ENCODE peak calls at places on chromosomes 5 and 9, in seven cellular contexts. Y, G, C, T, Z, E and Q are unnamed samples.

GRCh38 chr9:88174324-88174723 is 36.0 kb upstream of the SPATA31C2 start:
- DNase-seq in Y (no peak), G (no peak), Z (no peak), T (no peak), E (no peak), C (no peak), Q (no peak)

GRCh38 chr9:5838884-5839571 is 6.1 kb upstream of the ERMP1 start:
- DNase-seq in G (no peak), Z (no peak), E (peak; percentile 96), T (peak; percentile 77), C (no peak), Y (peak; percentile 52), Q (peak; percentile 58)

GRCh38 chr9:70421272-70422180 is 7.1 kb upstream of the KLF9 start:
- DNase-seq in G (no peak), Z (no peak), T (no peak), Y (no peak), C (peak; percentile 48), E (no peak), Q (peak; percentile 41)

GRCh38 chr5:318931-319601 is 2.4 kb upstream of the AHRR start:
- DNase-seq in G (no peak), E (peak; percentile 10), Y (no peak), Z (no peak), T (no peak), C (no peak), Q (no peak)

GRCh38 chr5:133238426-133239205 is 186.8 kb downstream of the HSPA4 start:
- DNase-seq in Y (no peak), E (no peak), C (no peak), G (no peak), Z (no peak), T (no peak), Q (no peak)

GRCh38 chr5:27708579-27708978 is 670.2 kb upstream of the CDH9 start:
- DNase-seq in Z (no peak), G (no peak), Y (no peak), E (no peak), C (no peak), T (no peak), Q (no peak)

GRCh38 chr5:23257656-23258055 is 249.8 kb upstream of the PRDM9 start:
- DNase-seq in G (no peak), Z (no peak), T (no peak), Y (no peak), E (no peak), C (no peak), Q (no peak)

GRCh38 chr9:87518702-87519335 is 21.2 kb downstream of the DAPK1 start:
- DNase-seq in E (no peak), G (no peak), C (no peak), Z (no peak), T (no peak), Y (peak; percentile 30), Q (no peak)

GRCh38 chr5:154092356-154092755 is 53.6 kb downstream of the MFAP3 start:
- DNase-seq in G (no peak), Z (no peak), Y (no peak), T (no peak), E (no peak), C (no peak), Q (peak; percentile 68)

GRCh38 chr9:133727876-133728441 is 10.2 kb downstream of the SARDH start:
- DNase-seq in T (no peak), Y (peak; percentile 47), C (no peak), G (no peak), E (no peak), Z (no peak), Q (no peak)

GRCh38 chr9:105053209-105053652 is 125.3 kb upstream of the ABCA1 start:
- DNase-seq in T (no peak), Y (no peak), Z (no peak), C (no peak), E (no peak), G (peak; percentile 15), Q (no peak)

GRCh38 chr5:109016300-109016699 is 268.6 kb downstream of the FER start:
- DNase-seq in T (no peak), G (no peak), Z (no peak), C (no peak), E (peak; percentile 20), Y (no peak), Q (no peak)

GRCh38 chr9:121902483-121903135 is 190.5 kb downstream of the TTLL11 start:
- DNase-seq in Y (no peak), C (no peak), G (peak; percentile 15), Z (no peak), T (no peak), E (no peak), Q (no peak)

GRCh38 chr5:127785098-127785927 is 82.1 kb downstream of the CCDC192 start:
- DNase-seq in T (no peak), E (no peak), Z (no peak), C (no peak), Y (no peak), G (peak; percentile 16), Q (no peak)

DNA sequence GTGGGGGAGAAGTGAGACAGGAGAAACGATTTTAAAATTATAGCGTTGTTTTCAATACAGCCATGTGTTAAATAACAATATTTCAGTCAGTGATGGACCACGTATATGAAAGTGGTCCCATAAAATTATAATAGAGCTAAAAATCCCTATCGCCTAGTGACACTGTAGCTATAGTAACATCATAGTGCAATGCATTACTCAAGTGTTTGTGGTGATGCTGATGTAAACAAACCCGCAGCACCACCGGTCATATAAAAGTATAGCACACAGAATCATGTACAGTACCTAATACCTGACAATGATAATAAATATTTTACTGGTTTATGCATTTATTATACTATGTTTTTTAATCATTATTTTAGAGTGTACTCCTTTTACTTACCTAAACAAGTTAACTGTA is 407.4 kb upstream of the SEMA6A start:
- DNase-seq in Z (no peak), C (no peak), Y (no peak), G (no peak), E (no peak), T (no peak), Q (no peak)
- TF ChIP-seq POLR2AphosphoS5 in Z (no peak), C (no peak), Y (no peak), G (no peak), E (no peak), T (no peak), Q (no peak)

GRCh38 chr9:111852291-111852690 is 44.3 kb upstream of the UGCG start:
- DNase-seq in G (no peak), C (no peak), E (no peak), Y (no peak), Z (no peak), T (no peak), Q (no peak)
- TF ChIP-seq EZH2 in G (no peak), C (no peak), E (no peak), Y (no peak), Z (no peak), T (no peak), Q (no peak)

DNA sequence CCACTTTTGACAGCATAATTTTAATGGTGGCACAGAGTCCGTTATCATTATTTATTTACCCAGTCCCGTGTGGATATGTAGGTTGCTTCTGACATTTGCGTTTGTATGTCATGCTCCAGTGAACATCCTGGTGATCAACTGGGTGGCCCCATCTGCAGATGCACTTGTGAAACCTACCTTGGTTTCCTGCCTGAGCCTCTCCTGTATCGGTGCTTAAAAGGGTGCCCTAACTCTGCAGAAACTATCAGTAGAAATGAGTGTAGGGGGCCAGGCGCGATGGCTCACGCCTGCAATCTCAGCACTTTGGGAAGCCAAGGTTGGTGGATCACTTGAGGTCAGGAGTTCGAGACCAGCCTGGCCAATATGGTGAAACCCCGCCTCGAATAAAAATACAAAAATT is 92.1 kb upstream of the IER5L start:
- DNase-seq in Z (no peak), E (no peak), T (no peak), C (no peak), Y (no peak), G (peak; percentile 93), Q (no peak)
- H3K27ac ChIP-seq in Z (no peak overlapping the region), E (no peak overlapping the region), T (no peak overlapping the region), C (no peak overlapping the region), Y (no peak overlapping the region), G (peak overlapping the region; percentile 75), Q (no peak overlapping the region)

DNA sequence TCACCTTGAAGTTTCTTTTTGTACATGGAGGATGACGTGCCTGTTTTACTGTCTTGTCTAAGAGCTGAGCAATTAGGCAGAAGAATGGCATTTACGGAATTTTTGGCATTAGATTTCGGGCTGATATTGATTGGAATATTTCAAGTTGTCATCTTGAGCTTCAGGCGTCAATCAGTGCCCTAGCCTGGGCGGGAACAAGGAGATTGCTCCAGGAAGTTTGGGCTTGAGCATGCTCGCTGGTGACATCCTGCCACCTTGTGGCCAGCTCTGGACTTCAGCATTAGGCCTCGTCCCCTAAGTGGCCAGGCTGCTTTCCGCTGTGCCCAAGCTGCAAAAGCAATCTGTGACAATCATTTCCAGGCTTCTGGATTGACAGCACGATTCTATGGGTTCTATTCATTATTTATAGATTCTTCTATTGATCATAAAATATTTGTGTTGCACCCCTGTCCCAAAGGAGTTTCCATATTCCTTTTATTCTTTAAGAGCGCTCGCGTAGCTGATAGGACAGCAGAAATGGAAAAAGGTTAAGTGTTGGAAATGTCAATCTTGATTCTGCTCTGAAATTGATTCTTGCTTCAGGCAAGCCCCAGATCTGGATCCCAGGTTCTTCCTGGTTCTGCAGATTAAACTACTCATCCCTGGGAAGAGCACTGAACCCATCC is 79.3 kb downstream of the SLC28A3 start:
- DNase-seq in Y (peak; percentile 61), T (peak; percentile 84), C (peak; percentile 83), G (peak; percentile 40), Z (peak; percentile 6), E (peak; percentile 50), Q (peak; percentile 93)
- TF ChIP-seq POLR2AphosphoS5 in Y (no peak), T (no peak), C (no peak), G (no peak), Z (no peak), E (no peak), Q (no peak)

DNA sequence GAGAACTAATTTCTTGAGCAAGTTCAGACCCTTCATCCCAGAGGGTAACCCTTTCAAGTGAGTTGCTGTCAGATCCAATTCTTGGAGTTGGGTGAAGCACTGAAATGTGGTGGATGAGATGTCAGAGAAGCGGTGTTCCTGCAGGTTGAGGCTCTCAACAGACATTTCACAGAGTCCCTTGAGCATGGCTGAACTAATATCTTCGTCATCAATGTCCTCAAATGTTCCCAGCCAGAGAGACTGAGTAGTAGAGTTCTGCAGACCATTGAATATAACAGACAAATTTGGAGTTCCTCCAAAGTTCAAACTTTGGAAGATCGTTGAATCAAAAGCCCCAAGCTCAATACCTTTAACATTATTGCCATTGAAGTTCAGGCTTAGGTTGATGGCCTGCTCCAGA is 12.7 kb downstream of the CD180 start:
- DNase-seq in T (no peak), E (no peak), G (no peak), C (no peak), Z (no peak), Y (no peak), Q (no peak)
- TF ChIP-seq EZH2 in T (no peak), E (no peak), G (no peak), C (no peak), Z (no peak), Y (no peak), Q (no peak)

DNA sequence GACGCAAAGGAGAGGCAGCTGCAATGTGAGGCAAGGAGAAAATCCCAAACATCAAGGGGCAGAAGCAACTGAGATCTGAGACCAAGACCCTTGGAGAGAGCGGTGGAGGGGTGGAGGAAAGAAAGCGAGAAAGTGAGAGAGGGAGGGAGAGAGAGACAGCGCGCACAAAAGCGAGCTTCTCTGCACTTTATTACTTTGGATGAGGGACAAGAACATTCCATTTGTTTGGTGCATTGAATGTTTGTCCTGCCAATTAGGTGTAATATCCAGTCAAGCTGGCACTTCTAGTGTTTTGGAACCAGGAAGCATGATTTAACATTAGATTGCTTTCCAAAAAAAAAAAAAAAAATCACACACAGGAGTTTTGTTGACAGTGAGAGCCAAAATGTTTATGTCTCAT is 1.4 kb downstream of the CAST start:
- DNase-seq in C (no peak), T (no peak), Z (no peak), Y (no peak), G (no peak), E (no peak), Q (no peak)
- H3K27ac ChIP-seq in C (no peak overlapping the region), T (no peak overlapping the region), Z (no peak overlapping the region), Y (no peak overlapping the region), G (no peak overlapping the region), E (no peak overlapping the region), Q (no peak overlapping the region)